ENCODE peak calls at places on chromosomes 3 and 15, in five cellular contexts. Q is H1, P is GM12892, S is GM12878, N is HepG2. O is an unnamed sample.

GRCh38 chr15:41417812-41418211 is 917 bp downstream of the RTF1 start:
- DNase-seq in Q (no peak), P (no peak), S (no peak), N (no peak), O (no peak)

GRCh38 chr15:89243046-89243690 is 611 bp upstream of the FANCI start:
- DNase-seq in Q (no peak), P (no peak), S (no peak), N (no peak), O (no peak)

GRCh38 chr3:72953325-72953956 is 43.2 kb upstream of the PPP4R2 start:
- DNase-seq in Q (no peak), P (no peak), S (no peak), N (peak), O (no peak)

GRCh38 chr15:42156266-42156922 is at the start of gene PLA2G4F:
- DNase-seq in Q (no peak), P (no peak), S (no peak), N (no peak), O (no peak)

GRCh38 chr15:42444415-42445063 is 46.4 kb downstream of the ZNF106 start:
- DNase-seq in Q (no peak), P (no peak), S (no peak), N (no peak), O (no peak)

GRCh38 chr15:77538793-77539487 is 93.8 kb downstream of the LINGO1 start:
- DNase-seq in Q (no peak), P (no peak), S (no peak), N (no peak), O (no peak)

GRCh38 chr3:111069974-111070751 is 1.5 kb upstream of the NECTIN3 start:
- DNase-seq in Q (no peak), P (no peak), S (no peak), N (no peak), O (no peak)

GRCh38 chr15:83930392-83930791 is 276.5 kb downstream of the ADAMTSL3 start:
- DNase-seq in Q (no peak), P (no peak), S (no peak), N (no peak), O (no peak)

GRCh38 chr15:67836477-67836876 is 3.4 kb downstream of the RNU6-1 start:
- DNase-seq in Q (peak), P (no peak), S (no peak), N (no peak), O (no peak)

GRCh38 chr15:61084502-61084901 is 144.6 kb downstream of the RORA start:
- DNase-seq in Q (no peak), P (no peak), S (no peak), N (no peak), O (no peak)

GRCh38 chr15:33188159-33188558 is 6.4 kb downstream of the FMN1 start:
- DNase-seq in Q (no peak), P (no peak), S (no peak), N (no peak), O (no peak)

GRCh38 chr3:24370352-24370751 is 124.3 kb downstream of the THRB start:
- DNase-seq in Q (no peak), P (no peak), S (no peak), N (no peak), O (no peak)

GRCh38 chr3:138296639-138297038 is 33.0 kb downstream of the NME9 start:
- DNase-seq in Q (no peak), P (no peak), S (no peak), N (no peak), O (no peak)

GRCh38 chr15:38885001-38885400 is 320.4 kb upstream of the RASGRP1 start:
- DNase-seq in Q (no peak), P (no peak), S (no peak), N (peak), O (no peak)

GRCh38 chr15:50416920-50417319 is 7.3 kb upstream of the USP8 start:
- DNase-seq in Q (no peak), P (no peak), S (no peak), N (no peak), O (no peak)

GRCh38 chr15:44537728-44538240 is 837 bp downstream of the EIF3J start:
- DNase-seq in Q (no peak), P (no peak), S (no peak), N (peak), O (no peak)

GRCh38 chr3:134859341-134859740 is 64.3 kb downstream of the EPHB1 start:
- DNase-seq in Q (no peak), P (no peak), S (no peak), N (no peak), O (no peak)

GRCh38 chr3:73719877-73720276 is 95.1 kb upstream of the PDZRN3 start:
- DNase-seq in Q (no peak), P (no peak), S (no peak), N (no peak), O (no peak)

GRCh38 chr15:78934063-78935023 is 10.5 kb downstream of the CTSH start:
- DNase-seq in Q (no peak), P (no peak), S (no peak), N (no peak), O (no peak)

GRCh38 chr15:67433495-67434099 is 87.3 kb upstream of the C15orf61 start:
- DNase-seq in Q (peak), P (peak), S (peak), N (peak), O (peak)

GRCh38 chr3:5239602-5240001 is 52.1 kb downstream of the EDEM1 start:
- DNase-seq in Q (no peak), P (no peak), S (no peak), N (no peak), O (no peak)

GRCh38 chr3:15345608-15346137 is 13.3 kb upstream of the SH3BP5 start:
- DNase-seq in Q (no peak), P (no peak), S (peak), N (no peak), O (no peak)

GRCh38 chr3:194871143-194871863 is 185.6 kb downstream of the FAM43A start:
- DNase-seq in Q (no peak), P (peak), S (no peak), N (no peak), O (peak)

GRCh38 chr15:65470866-65471265 is 46.6 kb downstream of the DPP8 start:
- DNase-seq in Q (no peak), P (no peak), S (no peak), N (no peak), O (no peak)

GRCh38 chr3:157856078-157856939 is 249.9 kb downstream of the SHOX2 start:
- DNase-seq in Q (no peak), P (no peak), S (no peak), N (no peak), O (no peak)

GRCh38 chr3:78879516-78879860 is 888.3 kb downstream of the ROBO1 start:
- DNase-seq in Q (no peak), P (no peak), S (no peak), N (no peak), O (no peak)

GRCh38 chr3:69182588-69183299 is 60.3 kb upstream of the LMOD3 start:
- DNase-seq in Q (no peak), P (no peak), S (no peak), N (no peak), O (no peak)

GRCh38 chr15:71730277-71731144 is 79.8 kb upstream of the NR2E3 start:
- DNase-seq in Q (peak), P (peak), S (no peak), N (peak), O (peak)

GRCh38 chr15:58525926-58526538 is 94.2 kb downstream of the LIPC start:
- DNase-seq in Q (no peak), P (no peak), S (no peak), N (no peak), O (no peak)

GRCh38 chr15:67839358-67839928 is 402 bp downstream of the RNU6-1 start:
- DNase-seq in Q (no peak), P (no peak), S (no peak), N (peak), O (no peak)

GRCh38 chr15:68389936-68390790 is 41.8 kb downstream of the ITGA11 start:
- DNase-seq in Q (peak), P (peak), S (peak), N (no peak), O (no peak)

GRCh38 chr3:122464659-122465058 is 48.8 kb upstream of the WDR5B start:
- DNase-seq in Q (no peak), P (no peak), S (no peak), N (no peak), O (no peak)

GRCh38 chr15:87871738-87872315 is 384.7 kb downstream of the NTRK3 start:
- DNase-seq in Q (no peak), P (no peak), S (no peak), N (no peak), O (no peak)

GRCh38 chr3:124896824-124897526 is 9.8 kb upstream of the ITGB5 start:
- DNase-seq in Q (no peak), P (no peak), S (no peak), N (no peak), O (no peak)
- TF ChIP-seq POLR2A in Q (no peak), P (no peak), S (no peak), N (no peak), O (no peak)

DNA sequence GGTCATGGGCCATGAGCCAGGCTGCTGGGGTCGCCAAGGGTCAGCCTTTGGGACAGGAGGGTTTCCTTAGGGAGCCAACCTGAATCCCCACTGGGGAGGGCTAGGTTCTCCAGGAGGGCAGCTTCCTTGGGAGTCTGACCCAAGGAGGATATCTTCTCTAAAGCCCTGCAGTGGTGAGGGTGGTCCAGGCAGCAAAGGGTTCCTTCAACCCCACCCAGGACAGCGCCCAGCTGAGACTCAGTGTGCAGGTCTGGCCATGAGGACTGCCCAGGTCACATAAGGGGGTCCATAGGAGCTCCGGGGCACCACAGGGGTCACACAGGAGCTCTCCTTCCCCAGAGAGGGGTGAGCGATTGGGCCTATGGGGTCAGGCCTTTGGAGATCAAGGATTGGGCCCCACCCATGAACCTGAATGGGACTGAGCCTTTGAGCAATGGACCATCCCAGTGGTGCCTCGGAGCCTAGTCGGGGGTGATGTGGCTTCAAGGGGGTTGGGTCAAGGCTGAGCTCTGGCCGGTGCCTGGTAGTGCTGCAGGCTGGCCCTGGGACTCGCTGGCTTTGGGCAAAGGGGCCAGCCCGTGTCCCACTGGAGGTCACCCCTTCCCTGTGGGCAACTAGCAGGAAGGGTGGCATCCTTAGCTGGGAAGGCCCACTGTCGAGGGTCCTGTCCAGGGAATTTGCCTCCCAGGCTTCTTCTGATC is 216.5 kb downstream of the SNRPN start:
- DNase-seq in Q (peak), P (no peak), S (no peak), N (no peak), O (no peak)
- TF ChIP-seq TAF1 in Q (no peak), P (no peak), S (no peak), N (no peak), O (no peak)

DNA sequence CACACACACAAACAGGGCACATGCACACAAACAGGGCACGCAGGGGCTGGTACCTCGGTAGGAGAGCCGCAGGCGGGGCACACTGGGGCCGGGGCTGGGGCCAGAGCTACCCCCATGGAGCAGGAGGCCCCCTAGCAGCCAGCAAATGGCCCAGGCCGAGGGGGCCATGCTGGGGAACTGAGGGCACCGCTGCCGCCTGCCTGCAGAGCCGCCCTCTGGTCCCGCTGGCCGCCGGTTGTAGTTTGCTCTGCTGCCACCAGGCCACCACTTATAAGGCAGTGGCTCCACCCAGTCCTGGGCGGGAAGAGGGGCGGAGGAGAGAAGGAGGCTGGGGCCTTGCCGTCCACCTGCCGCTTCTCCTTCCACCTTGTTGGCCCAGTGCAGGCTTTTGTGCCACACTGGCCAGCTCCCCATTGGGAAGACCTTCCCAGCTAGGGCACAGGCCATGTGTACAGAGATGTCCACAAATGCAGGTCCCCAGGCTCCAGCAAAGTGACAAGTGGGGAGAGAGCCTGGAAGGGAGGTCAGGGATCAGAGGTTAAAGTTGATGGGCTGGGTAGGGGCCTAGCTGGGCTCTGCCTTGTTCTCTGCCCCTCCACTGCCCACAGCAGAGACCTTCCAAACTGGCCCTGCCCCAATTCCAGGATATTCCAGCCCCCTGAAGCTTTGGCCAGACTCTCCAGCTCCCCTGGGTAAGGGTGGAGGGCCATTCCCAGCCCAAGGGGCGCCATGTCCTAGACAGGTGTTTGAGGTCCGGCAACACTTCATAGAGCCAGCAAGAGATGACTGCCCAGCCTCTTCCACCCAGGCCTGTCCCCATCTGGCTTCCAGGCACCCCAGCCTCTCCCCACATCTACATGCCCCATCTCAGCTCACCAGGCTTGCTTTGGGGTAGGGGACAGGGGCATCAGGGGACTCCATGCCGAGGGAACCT is at the start of gene SEMA3G:
- DNase-seq in Q (peak), P (peak), S (no peak), N (peak), O (peak)
- TF ChIP-seq POLR2A in Q (no peak), P (no peak), S (peak), N (peak), O (no peak)

GRCh38 chr3:30440147-30440604 is 166.2 kb upstream of the TGFBR2 start:
- DNase-seq in Q (no peak), P (no peak), S (no peak), N (peak), O (no peak)

GRCh38 chr3:30438121-30438520 is 168.3 kb upstream of the TGFBR2 start:
- DNase-seq in Q (no peak), P (no peak), S (no peak), N (no peak), O (no peak)

GRCh38 chr3:30435950-30436349 is 170.5 kb upstream of the TGFBR2 start:
- DNase-seq in Q (no peak), P (no peak), S (no peak), N (no peak), O (no peak)

GRCh38 chr3:30439451-30440053 is 166.8 kb upstream of the TGFBR2 start:
- DNase-seq in Q (no peak), P (no peak), S (no peak), N (no peak), O (no peak)

DNA sequence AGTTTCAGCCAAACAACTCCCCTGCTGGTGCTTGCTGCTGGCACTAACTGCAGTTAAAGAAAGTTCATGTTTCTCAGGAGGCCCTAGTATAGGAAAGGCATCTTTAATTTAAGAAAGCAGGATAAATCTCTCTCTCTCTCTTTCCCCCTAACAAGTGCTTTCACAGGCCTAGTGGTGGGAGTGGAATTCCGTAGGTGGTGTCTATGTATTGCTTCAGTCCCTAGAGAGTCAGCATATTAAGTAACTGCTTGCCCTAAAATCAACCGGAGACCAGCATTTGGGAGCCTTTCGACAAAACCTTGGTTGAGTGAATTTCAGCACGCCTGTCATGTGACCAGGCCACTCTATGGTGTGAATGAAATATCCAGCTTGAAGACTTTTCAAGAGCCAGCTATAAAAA is 169.2 kb upstream of the TGFBR2 start:
- DNase-seq in Q (no peak), P (no peak), S (no peak), N (no peak), O (no peak)
- TF ChIP-seq TAF1 in Q (no peak), P (no peak), S (no peak), N (no peak), O (no peak)

GRCh38 chr3:124886168-124887051 is 755 bp downstream of the ITGB5 start:
- DNase-seq in Q (peak), P (peak), S (no peak), N (peak), O (peak)
- TF ChIP-seq POLR2A in Q (no peak), P (no peak), S (no peak), N (peak), O (no peak)

GRCh38 chr3:167913218-167913902 is 177.8 kb downstream of the SERPINI1 start:
- DNase-seq in Q (no peak), P (no peak), S (no peak), N (no peak), O (no peak)
- TF ChIP-seq TAF1 in Q (no peak), P (no peak), S (no peak), N (no peak), O (no peak)

DNA sequence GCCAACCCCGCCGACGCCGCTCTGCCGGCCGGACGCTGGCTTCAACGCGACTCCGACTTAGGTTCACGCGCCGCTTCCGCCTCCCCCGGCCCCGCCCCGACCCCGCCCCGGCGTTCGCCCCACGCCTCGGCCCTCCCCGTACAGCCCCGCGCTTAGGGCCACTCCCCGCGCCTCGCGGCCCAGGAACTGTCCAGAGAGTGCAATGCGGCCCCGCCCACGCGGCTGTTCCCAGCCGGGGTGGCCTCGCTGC is at the start of gene UBP1:
- DNase-seq in Q (no peak), P (no peak), S (no peak), N (no peak), O (peak)
- TF ChIP-seq POLR2A in Q (no peak), P (no peak), S (no peak), N (no peak), O (no peak)